ENCODE peak calls at places on chromosomes 2 and 18, in ten cellular contexts. P is activated CD8-positive, alpha-beta T cell treated with anti-CD3 and anti-CD28 coated beads for 36 hours; C is T-helper 17 cell; I is activated CD8-positive, alpha-beta memory T cell treated with anti-CD3 and anti-CD28 coated beads, Interleukin-2, amount 10 ng/mL, durations not matched to agents 7 days and 5 days; W is activated naive CD8-positive, alpha-beta T cell treated with anti-CD3 and anti-CD28 coated beads, Interleukin-2, amount 10 ng/mL, durations not matched to agents 7 days and 5 days; U is left lung; V is foreskin keratinocyte; R is pancreas; S is activated B cell treated with CpG ODN at 0.5 μM for 24 hours; M is heart left ventricle. F is an unnamed sample.

GRCh38 chr2:134823431-134823830 is 15.0 kb upstream of the ACMSD start:
- ATAC-seq in P (no peak), C (no peak), I (no peak), W (no peak), U (peak), V (no peak), R (peak), S (no peak), M (no peak), F (no peak)

GRCh38 chr2:225414902-225415301 is 15.4 kb downstream of the NYAP2 start:
- ATAC-seq in P (no peak), C (no peak), I (no peak), W (no peak), U (no peak), V (no peak), R (no peak), S (no peak), M (no peak), F (no peak)

GRCh38 chr2:75047907-75048625 is 89.6 kb downstream of the POLE4 start:
- ATAC-seq in P (no peak), C (no peak), I (no peak), W (no peak), U (peak), V (peak), R (no peak), S (no peak), M (peak), F (no peak)

GRCh38 chr2:100887713-100888112 is 67.8 kb downstream of the NPAS2 start:
- ATAC-seq in P (no peak), C (no peak), I (no peak), W (no peak), U (peak), V (no peak), R (peak), S (no peak), M (peak), F (no peak)

GRCh38 chr2:238396663-238397062 is 30.1 kb upstream of the ASB1 start:
- ATAC-seq in P (no peak), C (no peak), I (no peak), W (no peak), U (no peak), V (no peak), R (no peak), S (no peak), M (no peak), F (no peak)

GRCh38 chr18:12093520-12094257 is at the start of gene ANKRD62:
- ATAC-seq in P (no peak), C (no peak), I (no peak), W (no peak), U (no peak), V (no peak), R (no peak), S (no peak), M (no peak), F (no peak)

GRCh38 chr18:48040457-48041110 is 110.1 kb upstream of the SMAD2 start:
- ATAC-seq in P (no peak), C (no peak), I (no peak), W (no peak), U (no peak), V (no peak), R (no peak), S (no peak), M (no peak), F (no peak)

GRCh38 chr18:63079114-63079513 is 240.5 kb downstream of the BCL2 start:
- ATAC-seq in P (peak), C (peak), I (peak), W (peak), U (peak), V (no peak), R (no peak), S (peak), M (no peak), F (peak)

GRCh38 chr2:3341336-3341735 is 36.3 kb downstream of the EIPR1 start:
- ATAC-seq in P (no peak), C (no peak), I (no peak), W (no peak), U (no peak), V (no peak), R (no peak), S (no peak), M (peak), F (peak)

GRCh38 chr18:35085450-35086032 is 44.3 kb downstream of the MAPRE2 start:
- ATAC-seq in P (no peak), C (no peak), I (no peak), W (no peak), U (no peak), V (no peak), R (no peak), S (no peak), M (peak), F (no peak)

GRCh38 chr2:11146076-11146475 is 9.2 kb upstream of the SLC66A3 start:
- ATAC-seq in P (no peak), C (no peak), I (no peak), W (no peak), U (no peak), V (no peak), R (no peak), S (no peak), M (no peak), F (no peak)

GRCh38 chr18:59512025-59512710 is 153.1 kb upstream of the LMAN1 start:
- ATAC-seq in P (no peak), C (no peak), I (no peak), W (no peak), U (no peak), V (peak), R (no peak), S (no peak), M (no peak), F (no peak)

GRCh38 chr2:236073867-236074655 is 94.1 kb downstream of the GBX2 start:
- ATAC-seq in P (no peak), C (no peak), I (no peak), W (no peak), U (no peak), V (no peak), R (no peak), S (no peak), M (no peak), F (no peak)

GRCh38 chr2:144127693-144128092 is 392.2 kb downstream of the ZEB2 start:
- ATAC-seq in P (no peak), C (no peak), I (no peak), W (no peak), U (no peak), V (no peak), R (no peak), S (no peak), M (no peak), F (no peak)

GRCh38 chr2:1546023-1546591 is 132.8 kb downstream of the TPO start:
- ATAC-seq in P (peak), C (peak), I (no peak), W (no peak), U (peak), V (peak), R (peak), S (no peak), M (no peak), F (no peak)

GRCh38 chr2:98541906-98542305 is 66.4 kb downstream of the COA5 start:
- ATAC-seq in P (no peak), C (no peak), I (no peak), W (no peak), U (no peak), V (no peak), R (no peak), S (no peak), M (peak), F (peak)

GRCh38 chr2:129008881-129009554 is 690.4 kb upstream of the HS6ST1 start:
- ATAC-seq in P (no peak), C (no peak), I (no peak), W (no peak), U (no peak), V (peak), R (no peak), S (no peak), M (no peak), F (no peak)

GRCh38 chr2:189149981-189150380 is 29.6 kb downstream of the COL5A2 start:
- ATAC-seq in P (no peak), C (no peak), I (no peak), W (no peak), U (peak), V (no peak), R (no peak), S (no peak), M (no peak), F (no peak)

GRCh38 chr18:29693334-29693733 is 1349.2 kb downstream of the DSC3 start:
- ATAC-seq in P (no peak), C (no peak), I (no peak), W (no peak), U (no peak), V (no peak), R (no peak), S (no peak), M (no peak), F (no peak)

GRCh38 chr2:172287605-172288326 is 139.6 kb upstream of the ITGA6 start:
- ATAC-seq in P (no peak), C (no peak), I (no peak), W (no peak), U (no peak), V (no peak), R (no peak), S (no peak), M (no peak), F (no peak)

GRCh38 chr2:119730598-119731278 is 29.0 kb upstream of the PTPN4 start:
- ATAC-seq in P (no peak), C (no peak), I (no peak), W (no peak), U (peak), V (peak), R (no peak), S (no peak), M (no peak), F (no peak)

GRCh38 chr2:120606931-120607330 is 128.7 kb upstream of the GLI2 start:
- ATAC-seq in P (no peak), C (no peak), I (no peak), W (no peak), U (no peak), V (no peak), R (no peak), S (no peak), M (peak), F (no peak)

GRCh38 chr2:12284487-12284886 is 432.2 kb upstream of the TRIB2 start:
- ATAC-seq in P (peak), C (no peak), I (peak), W (no peak), U (no peak), V (peak), R (no peak), S (no peak), M (no peak), F (no peak)

GRCh38 chr2:205369813-205370212 is 312.5 kb upstream of the NRP2 start:
- ATAC-seq in P (no peak), C (no peak), I (no peak), W (no peak), U (no peak), V (no peak), R (no peak), S (no peak), M (no peak), F (no peak)

GRCh38 chr2:47535991-47536390 is 133.0 kb downstream of the MSH2 start:
- ATAC-seq in P (no peak), C (no peak), I (no peak), W (no peak), U (no peak), V (no peak), R (no peak), S (no peak), M (no peak), F (no peak)

GRCh38 chr2:6325616-6326015 is 540.1 kb downstream of the CMPK2 start:
- ATAC-seq in P (no peak), C (no peak), I (no peak), W (no peak), U (no peak), V (no peak), R (no peak), S (no peak), M (no peak), F (no peak)

GRCh38 chr2:48445091-48445725 is 84.7 kb upstream of the STON1 start:
- ATAC-seq in P (no peak), C (no peak), I (no peak), W (no peak), U (no peak), V (no peak), R (no peak), S (no peak), M (no peak), F (no peak)

GRCh38 chr2:15059870-15060617 is 427.5 kb downstream of the LRATD1 start:
- ATAC-seq in P (no peak), C (no peak), I (no peak), W (no peak), U (no peak), V (peak), R (no peak), S (no peak), M (no peak), F (no peak)

GRCh38 chr18:2884706-2885285 is 38.0 kb downstream of the EMILIN2 start:
- ATAC-seq in P (no peak), C (no peak), I (no peak), W (no peak), U (no peak), V (no peak), R (no peak), S (no peak), M (no peak), F (no peak)

GRCh38 chr18:47749195-47749973 is 181.1 kb downstream of the SMAD2 start:
- ATAC-seq in P (peak), C (peak), I (peak), W (peak), U (peak), V (peak), R (peak), S (peak), M (peak), F (peak)

GRCh38 chr18:3508576-3509559 is 58.9 kb downstream of the TGIF1 start:
- ATAC-seq in P (no peak), C (no peak), I (no peak), W (no peak), U (peak), V (peak), R (no peak), S (no peak), M (no peak), F (no peak)

GRCh38 chr18:62637807-62638687 is 77.3 kb upstream of the PHLPP1 start:
- ATAC-seq in P (peak), C (peak), I (peak), W (no peak), U (peak), V (peak), R (no peak), S (peak), M (no peak), F (peak)

GRCh38 chr2:213016166-213016983 is 135.0 kb downstream of the IKZF2 start:
- ATAC-seq in P (peak), C (no peak), I (peak), W (peak), U (no peak), V (no peak), R (no peak), S (no peak), M (no peak), F (no peak)

GRCh38 chr18:51666717-51667320 is 469.3 kb upstream of the MEX3C start:
- ATAC-seq in P (no peak), C (no peak), I (no peak), W (no peak), U (no peak), V (peak), R (no peak), S (no peak), M (peak), F (no peak)

GRCh38 chr2:177572236-177572671 is 179.7 kb downstream of the AGPS start:
- ATAC-seq in P (no peak), C (no peak), I (no peak), W (no peak), U (no peak), V (no peak), R (no peak), S (no peak), M (no peak), F (no peak)